ENCODE peak calls at places on chromosomes 16 and 17, in five cellular contexts. D is mammary epithelial cell, Z is MM.1S, V is fibroblast of lung, I is endothelial cell of umbilical vein. T is an unnamed sample.

GRCh38 chr16:79598341-79599181 is 2.0 kb downstream of the MAF start:
- DNase-seq in I (no peak), D (peak), Z (peak), V (peak), T (no peak)

GRCh38 chr17:59425085-59425901 is 93.8 kb downstream of the YPEL2 start:
- DNase-seq in Z (peak), I (peak), D (no peak), V (peak), T (no peak)

GRCh38 chr17:17809527-17810373 is 27.0 kb downstream of the SREBF1 start:
- DNase-seq in D (no peak), Z (no peak), V (peak), I (no peak), T (no peak)

GRCh38 chr16:1580956-1581355 is 30.9 kb downstream of the IFT140 start:
- DNase-seq in D (no peak), Z (no peak), V (no peak), I (no peak), T (no peak)

GRCh38 chr16:88706288-88706964 is at the start of the genes CTU2 and RNF166:
- DNase-seq in Z (peak), D (peak), V (peak), I (peak), T (peak)

GRCh38 chr16:53839150-53839549 is 135.2 kb downstream of the FTO start:
- DNase-seq in D (peak), I (no peak), Z (no peak), V (no peak), T (no peak)

GRCh38 chr17:1509255-1509943 is 7.0 kb downstream of the INPP5K start:
- DNase-seq in D (no peak), Z (no peak), I (no peak), V (no peak), T (no peak)

GRCh38 chr17:181213-182163 is at the start of gene DOC2B:
- DNase-seq in I (peak), D (peak), V (no peak), Z (no peak), T (no peak)

GRCh38 chr17:34997355-34997862 is 17.1 kb downstream of the LIG3 start:
- DNase-seq in I (peak), D (no peak), Z (no peak), V (peak), T (no peak)

GRCh38 chr16:72800524-72800923 is 247.4 kb downstream of the ZFHX3 start:
- DNase-seq in I (no peak), Z (no peak), V (no peak), D (peak), T (no peak)
- H2AFZ ChIP-seq in I (no peak), Z (no peak), V (no peak), D (no peak), T (no peak)

GRCh38 chr16:56349711-56350161 is 75.6 kb downstream of the AMFR start:
- DNase-seq in I (no peak), Z (no peak), V (no peak), D (no peak), T (no peak)
- H3K27ac ChIP-seq in I (no peak), Z (no peak), V (no peak), D (no peak), T (no peak)

GRCh38 chr16:72008424-72009216 is at the start of gene DHODH:
- DNase-seq in Z (peak), I (peak), V (peak), D (peak), T (peak)
- H2AFZ ChIP-seq in Z (peak), I (peak), V (peak), D (peak), T (peak)

DNA sequence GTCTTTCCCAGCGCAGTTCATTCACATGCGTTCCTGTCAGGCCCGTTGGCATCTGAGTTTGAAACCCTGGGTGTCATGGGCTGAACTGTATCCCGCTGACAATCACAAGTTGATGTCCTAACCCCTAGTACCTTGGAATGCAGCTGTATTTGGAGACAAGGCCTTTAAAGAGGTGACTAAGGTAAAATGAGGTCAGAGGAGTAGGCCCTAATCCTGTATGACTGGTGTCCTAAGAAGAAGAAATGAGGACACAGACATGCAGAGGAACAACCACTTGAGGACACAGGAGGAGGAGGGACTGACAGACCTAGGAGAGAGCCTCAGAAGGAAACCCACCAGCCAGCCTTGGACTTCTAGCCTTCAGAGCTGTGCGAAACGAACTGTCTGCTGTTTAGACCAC is 33.1 kb downstream of the TRPV2 start:
- DNase-seq in D (no peak), V (no peak), Z (no peak), I (no peak), T (peak)
- H3K27ac ChIP-seq in D (no peak), V (no peak), Z (no peak), I (no peak), T (no peak)

GRCh38 chr16:50548659-50549560 is 714 bp downstream of the NKD1 start:
- DNase-seq in V (no peak), Z (no peak), I (peak), D (peak), T (no peak)
- H2AFZ ChIP-seq in V (no peak), Z (peak), I (peak), D (peak), T (no peak)